ENCODE peak calls at places on chromosomes 4 and X, in five cellular contexts. T is IMR-90, Y is uterus, V is A549, W is tibial artery. K is an unnamed sample.
A peak's percentile ranks its signal among the peaks of the same experiment; 100 is the strongest.

GRCh38 chrX:100819837-100820666 is at the start of gene CSTF2:
- DNase-seq in Y (peak; percentile 77), W (peak; percentile 80), T (peak; percentile 79), V (peak; percentile 90), K (peak; percentile 86)

GRCh38 chr4:39635023-39635422 is 3.6 kb downstream of the SMIM14 start:
- DNase-seq in W (no peak), T (no peak), V (no peak), Y (no peak), K (peak; percentile 52)

GRCh38 chr4:94455081-94455480 is 3.3 kb downstream of the PDLIM5 start:
- DNase-seq in Y (peak; percentile 72), T (peak; percentile 88), W (peak; percentile 88), V (peak; percentile 60), K (peak; percentile 50)

GRCh38 chr4:5588046-5588445 is 120.3 kb downstream of the EVC2 start:
- DNase-seq in V (no peak), T (no peak), Y (no peak), W (no peak), K (no peak)

GRCh38 chr4:16617416-16617815 is 281.0 kb downstream of the LDB2 start:
- DNase-seq in W (no peak), Y (peak; percentile 51), V (no peak), T (peak; percentile 72), K (no peak)

GRCh38 chr4:142473218-142473959 is 372.7 kb downstream of the INPP4B start:
- DNase-seq in T (no peak), W (no peak), V (peak; percentile 14), Y (no peak), K (no peak)

GRCh38 chr4:38734886-38735285 is 47.9 kb downstream of the TLR10 start:
- DNase-seq in W (no peak), Y (no peak), T (no peak), V (no peak), K (no peak)

GRCh38 chrX:151701531-151701930 is 6.3 kb downstream of the PRRG3 start:
- DNase-seq in T (no peak), W (no peak), V (no peak), Y (no peak), K (no peak)

GRCh38 chr4:176635372-176636261 is 157.1 kb downstream of the VEGFC start:
- DNase-seq in V (peak; percentile 97), W (no peak), T (peak; percentile 90), Y (no peak), K (no peak)

GRCh38 chr4:6198278-6198677 is 2.1 kb downstream of the JAKMIP1 start:
- DNase-seq in W (peak; percentile 35), Y (no peak), V (no peak), T (no peak), K (no peak)

GRCh38 chr4:54961357-54961975 is 163.9 kb downstream of the KDR start:
- DNase-seq in W (no peak), T (peak; percentile 52), V (peak; percentile 4), Y (no peak), K (no peak)

GRCh38 chrX:107571296-107571998 is 56.9 kb upstream of the PRPS1 start:
- DNase-seq in W (no peak), V (peak; percentile 66), T (peak; percentile 91), Y (no peak), K (no peak)

GRCh38 chr4:122500852-122501501 is 44.5 kb upstream of the IL2 start:
- DNase-seq in T (no peak), V (no peak), W (no peak), Y (no peak), K (no peak)

GRCh38 chrX:150365953-150366911 is 3.1 kb downstream of the MAMLD1 start:
- DNase-seq in T (peak; percentile 64), V (peak; percentile 36), Y (peak; percentile 54), W (peak; percentile 87), K (peak; percentile 53)

GRCh38 chrX:146907391-146908240 is 93.1 kb upstream of the CXorf51A start:
- DNase-seq in T (no peak), W (no peak), Y (no peak), V (no peak), K (no peak)

GRCh38 chr4:17962171-17962570 is 59.4 kb downstream of the LCORL start:
- DNase-seq in W (no peak), Y (no peak), T (peak; percentile 43), V (no peak), K (no peak)

GRCh38 chr4:145723336-145723735 is 43.4 kb downstream of the C4orf51 start:
- DNase-seq in V (no peak), T (no peak), W (no peak), Y (no peak), K (no peak)

GRCh38 chr4:123649644-123650356 is 253.2 kb downstream of the SPRY1 start:
- DNase-seq in V (peak; percentile 79), W (no peak), Y (peak; percentile 38), T (peak; percentile 79), K (no peak)

GRCh38 chr4:125244848-125245450 is 69.8 kb upstream of the FAT4 start:
- DNase-seq in Y (no peak), W (no peak), V (no peak), T (peak; percentile 47), K (no peak)

GRCh38 chr4:141933978-141934377 is 297.6 kb downstream of the IL15 start:
- DNase-seq in Y (no peak), W (no peak), T (peak; percentile 10), V (no peak), K (no peak)

GRCh38 chrX:10048695-10049094 is 81.5 kb downstream of the CLDN34 start:
- DNase-seq in W (no peak), T (no peak), Y (no peak), V (no peak), K (no peak)

GRCh38 chrX:35682481-35682880 is 115.7 kb upstream of the MAGEB16 start:
- DNase-seq in T (no peak), V (no peak), W (no peak), Y (no peak), K (no peak)

GRCh38 chr4:2257361-2258001 is 4.4 kb downstream of the MXD4 start:
- DNase-seq in V (no peak), W (peak; percentile 71), Y (peak; percentile 23), T (no peak), K (peak; percentile 24)

GRCh38 chrX:13898084-13898483 is 81.2 kb upstream of the GPM6B start:
- DNase-seq in T (peak; percentile 22), W (peak; percentile 65), V (peak; percentile 2), Y (no peak), K (no peak)

GRCh38 chrX:17579021-17579420 is 158.3 kb upstream of the SCML1 start:
- DNase-seq in T (peak; percentile 44), V (no peak), Y (no peak), W (no peak), K (no peak)

GRCh38 chrX:48794340-48794920 is 7.4 kb upstream of the HDAC6 start:
- DNase-seq in V (no peak), W (no peak), Y (no peak), T (no peak), K (no peak)

GRCh38 chrX:9535101-9535500 is 70.2 kb downstream of the TBL1X start:
- DNase-seq in V (no peak), W (no peak), Y (no peak), T (peak; percentile 35), K (no peak)

GRCh38 chrX:135086197-135086854 is 34.0 kb downstream of the ETDB start:
- DNase-seq in T (peak; percentile 61), W (no peak), V (peak; percentile 66), Y (no peak), K (no peak)

GRCh38 chrX:25049347-25049746 is 33.6 kb upstream of the ARX start:
- DNase-seq in T (no peak), W (no peak), Y (no peak), V (peak; percentile 4), K (no peak)

DNA sequence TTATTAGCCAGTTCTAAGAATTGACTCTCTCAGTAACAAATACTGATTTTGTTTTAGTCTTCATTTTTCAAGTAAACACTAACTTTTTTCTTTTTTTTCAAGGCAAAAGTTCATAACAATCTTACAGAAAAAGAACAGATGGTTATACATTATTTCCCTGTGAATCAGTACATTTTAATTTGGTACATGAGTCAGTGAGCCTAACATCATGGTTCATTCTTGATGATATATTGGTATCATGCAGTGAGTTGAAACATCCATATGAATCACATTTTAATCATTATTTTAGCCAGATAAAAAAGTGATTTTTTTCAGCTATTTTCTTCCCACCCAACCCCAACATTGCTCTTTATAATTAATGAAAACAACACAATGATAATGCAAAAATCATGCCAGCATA is 184.3 kb upstream of the TACR3 start:
- DNase-seq in Y (no peak), V (no peak), W (no peak), T (no peak), K (no peak)
- H3K27ac ChIP-seq in Y (no peak overlapping the region), V (no peak overlapping the region), W (no peak overlapping the region), T (no peak overlapping the region), K (no peak overlapping the region)

GRCh38 chrX:22912598-22912997 is 87.2 kb upstream of the DDX53 start:
- DNase-seq in Y (no peak), T (no peak), V (no peak), W (no peak), K (no peak)
- TF ChIP-seq CTCF in Y (no peak), T (no peak), V (no peak), W (no peak), K (no peak)

DNA sequence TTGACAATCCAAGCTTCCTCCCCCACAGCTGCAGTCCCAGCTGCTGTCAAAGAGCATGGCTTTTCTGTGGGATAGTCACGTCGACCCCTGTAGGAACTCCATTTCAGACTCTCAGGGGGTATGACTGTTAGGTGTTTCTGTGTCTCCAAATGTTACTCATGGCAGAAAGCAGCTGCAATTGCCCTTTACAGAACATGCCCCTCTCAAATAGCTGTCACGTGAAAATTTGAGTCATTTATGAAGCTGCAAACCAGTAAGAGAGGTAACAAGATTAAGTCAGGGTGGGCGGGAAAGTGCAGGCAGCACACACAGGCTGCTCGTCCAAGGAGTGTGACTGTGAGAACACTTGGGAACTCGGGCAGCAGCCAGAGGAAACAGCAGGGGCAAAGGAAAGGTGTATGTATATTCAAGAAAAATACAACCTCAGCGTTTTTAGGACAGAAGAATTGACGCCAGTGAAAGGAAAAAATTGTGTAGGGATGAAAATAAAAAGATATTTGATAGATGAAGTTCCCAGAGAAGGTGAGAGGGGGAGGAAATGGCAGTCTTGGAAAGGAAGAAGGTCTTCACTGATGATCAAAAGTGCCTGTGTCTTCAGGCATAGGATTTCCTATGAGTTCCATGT is 66.5 kb upstream of the TMEM184C start:
- DNase-seq in V (no peak), W (peak; percentile 74), T (peak; percentile 95), Y (no peak), K (no peak)
- H3K27ac ChIP-seq in V (no peak overlapping the region), W (peak overlapping the region; percentile 68), T (peak overlapping the region; percentile 49), Y (peak overlapping the region; percentile 26), K (no peak overlapping the region)

DNA sequence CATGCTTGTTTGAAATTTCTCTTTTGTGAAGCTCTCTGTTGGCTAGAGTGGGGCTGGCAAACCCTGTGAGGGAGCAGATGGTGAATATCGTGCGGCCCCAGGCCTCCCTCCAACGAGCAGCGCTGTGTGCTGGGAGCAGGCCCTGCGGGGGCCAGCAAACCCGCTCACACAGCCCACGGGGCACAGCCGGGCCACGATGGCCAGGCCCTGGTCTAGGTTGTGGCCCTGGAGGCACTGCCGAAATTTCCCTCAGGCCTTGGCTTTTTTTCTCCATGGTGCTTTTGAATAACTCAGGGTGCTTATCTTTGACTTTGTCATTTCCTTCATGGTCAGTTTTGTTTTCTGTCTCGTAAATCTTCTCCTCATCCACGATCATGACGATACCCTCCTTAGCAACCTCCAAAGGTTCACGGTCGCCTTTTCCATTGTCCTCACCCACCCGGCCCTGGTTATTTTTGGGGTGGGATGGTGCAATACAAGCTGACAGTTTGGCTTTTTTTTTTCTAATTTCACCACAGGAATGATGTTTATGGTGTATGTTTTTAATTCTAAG is 20.7 kb downstream of the PCGF3 start:
- DNase-seq in Y (no peak), T (peak; percentile 44), V (no peak), W (no peak), K (no peak)
- TF ChIP-seq CTCF in Y (no peak), T (no peak), V (no peak), W (no peak), K (no peak)

K was measured in left lung.